ENCODE peak calls at places on chromosomes 3 and 15, in four cellular contexts. C is BE2C, N is uterus, O is tibial artery. H is an unnamed sample. For H3K36me3, H3K4me1 and H3K9me3, the result is how much of the 10 kb centered on the place peaks cover.

GRCh38 chr15:85804481-85805165 is 9.9 kb upstream of the KLHL25 start:
- DNase-seq in C (no peak), O (no peak), N (no peak), H (no peak)

GRCh38 chr3:12468276-12468675 is 16.0 kb upstream of the TSEN2 start:
- DNase-seq in C (no peak), O (no peak), N (no peak), H (no peak)

GRCh38 chr15:31197497-31198414 is 96.2 kb upstream of the TRPM1 start:
- DNase-seq in N (no peak), C (peak), O (no peak), H (peak)

GRCh38 chr3:133722935-133723334 is 23.3 kb upstream of the TF start:
- DNase-seq in N (no peak), C (no peak), O (no peak), H (no peak)

GRCh38 chr15:57443486-57443885 is 67.2 kb downstream of the CGNL1 start:
- DNase-seq in C (no peak), N (no peak), O (no peak), H (no peak)

GRCh38 chr3:30465454-30465853 is 140.9 kb upstream of the TGFBR2 start:
- DNase-seq in C (no peak), O (no peak), N (no peak), H (no peak)

GRCh38 chr15:55343168-55343567 is 24.1 kb downstream of the PIGB start:
- DNase-seq in O (no peak), N (no peak), C (peak), H (no peak)

GRCh38 chr15:35925634-35926380 is 379.8 kb upstream of the DPH6 start:
- DNase-seq in C (no peak), O (no peak), N (no peak), H (no peak)

GRCh38 chr15:95138604-95139270 is 907.4 kb downstream of the MCTP2 start:
- DNase-seq in C (no peak), N (no peak), O (no peak), H (no peak)

GRCh38 chr3:6216135-6216792 is 644.7 kb upstream of the GRM7 start:
- DNase-seq in O (no peak), N (no peak), C (no peak), H (no peak)

GRCh38 chr15:38163651-38164050 is 89.0 kb upstream of the SPRED1 start:
- DNase-seq in O (no peak), C (no peak), N (no peak), H (no peak)

GRCh38 chr15:56913670-56914069 is 4.8 kb upstream of the TCF12 start:
- DNase-seq in O (no peak), C (no peak), N (no peak), H (no peak)

DNA sequence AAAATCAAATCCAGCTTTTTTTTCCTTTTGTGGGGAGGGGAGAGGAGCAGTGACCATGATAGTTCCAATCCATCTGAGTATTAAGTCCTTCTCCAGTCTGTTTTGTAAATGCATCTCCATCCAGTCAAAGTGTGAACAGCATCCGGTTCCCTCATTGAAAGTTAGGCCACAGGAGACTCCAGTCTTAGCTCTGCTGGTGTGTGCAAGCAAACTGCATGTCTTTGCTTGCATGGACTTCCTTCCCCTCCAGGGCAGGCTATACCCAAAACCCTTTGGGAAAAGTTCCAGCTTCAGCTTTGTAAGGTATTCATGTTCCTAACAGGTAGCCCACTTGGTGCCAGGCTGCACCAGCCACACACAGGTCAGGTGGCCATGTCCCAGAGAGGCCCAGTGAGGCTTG is 3.1 kb upstream of the MAN2C1 start:
- DNase-seq in O (no peak), C (no peak), N (no peak), H (no peak)
- H3K36me3 ChIP-seq in O (under half), C (under half), N (under half), H (under half)

GRCh38 chr3:50334339-50335075 is 6.1 kb downstream of the RASSF1 start:
- DNase-seq in C (no peak), O (no peak), N (no peak), H (no peak)
- H3K4me1 ChIP-seq in C (under half), O (under half), N (under half), H (half or more)

GRCh38 chr3:26307192-26307591 is 315.4 kb upstream of the LRRC3B start:
- DNase-seq in C (no peak), O (no peak), N (no peak), H (no peak)

GRCh38 chr3:26307805-26308204 is 314.8 kb upstream of the LRRC3B start:
- DNase-seq in O (no peak), N (no peak), C (no peak), H (no peak)

GRCh38 chr3:26312826-26313225 is 309.7 kb upstream of the LRRC3B start:
- DNase-seq in O (no peak), N (no peak), C (no peak), H (no peak)

GRCh38 chr3:26308454-26308853 is 314.1 kb upstream of the LRRC3B start:
- DNase-seq in O (no peak), N (no peak), C (no peak), H (no peak)
- H3K9me3 ChIP-seq in O (under half), N (under half), C (under half), H (under half)

GRCh38 chr15:65470866-65471265 is 46.6 kb downstream of the DPP8 start:
- DNase-seq in N (no peak), C (no peak), O (no peak), H (no peak)

GRCh38 chr15:65466901-65467300 is 44.2 kb upstream of the IGDCC4 start:
- DNase-seq in C (no peak), O (no peak), N (no peak), H (no peak)

GRCh38 chr15:65468229-65468628 is 45.5 kb upstream of the IGDCC4 start:
- DNase-seq in N (no peak), O (no peak), C (no peak), H (no peak)
- H3K36me3 ChIP-seq in N (under half), O (half or more), C (half or more), H (under half)

GRCh38 chr3:191360620-191361019 is 30.3 kb upstream of the UTS2B start:
- DNase-seq in O (no peak), N (no peak), C (no peak), H (no peak)
- H3K4me1 ChIP-seq in O (under half), N (under half), C (under half), H (under half)

GRCh38 chr15:40265355-40265754 is 17.5 kb downstream of the ANKRD63 start:
- DNase-seq in O (no peak), N (no peak), C (no peak), H (no peak)
- H3K9me3 ChIP-seq in O (under half), N (under half), C (under half), H (under half)

DNA sequence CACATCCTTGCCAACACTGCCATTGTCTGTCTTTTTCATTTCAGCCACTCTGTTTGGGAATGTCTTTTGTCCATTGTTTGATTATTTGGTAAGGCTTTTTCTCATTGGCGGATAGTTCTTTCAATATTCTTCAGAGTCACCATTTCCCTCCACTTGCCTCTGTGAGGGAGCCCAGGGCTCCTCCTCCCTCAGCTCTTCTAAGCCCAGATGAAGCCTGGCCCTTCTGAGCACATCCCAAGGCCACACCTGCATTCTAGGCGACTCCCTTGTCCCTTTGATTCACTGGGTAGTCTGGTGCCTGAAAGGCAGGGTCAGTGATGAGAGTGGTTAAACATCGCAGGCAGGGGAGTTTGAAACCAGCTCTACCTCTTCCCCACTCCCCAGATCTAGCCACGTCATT is 12.4 kb upstream of the LTF start:
- DNase-seq in N (no peak), O (no peak), C (no peak), H (no peak)
- H3K36me3 ChIP-seq in N (under half), O (under half), C (under half), H (under half)

H was measured in left lung.